ENCODE peak calls at places on chromosomes 4 and X, in eight cellular contexts. One of them, this sample, is unnamed.

GRCh38 chr4:57131849-57132745 is 21.9 kb upstream of the IGFBP7 start:
- DNase-seq in chondrocyte: no peak
- DNase-seq in fibroblast of mammary gland: no peak
- DNase-seq in AG08395: peak; percentile 12
- DNase-seq in stimulated activated CD4-positive, alpha-beta T cell treated with anti-CD3 and anti-CD28 coated beads, Interleukin-15, amount 100 ng/mL, for 24 hours: no peak
- DNase-seq in Calu3: peak; percentile 3
- DNase-seq in activated naive CD4-positive, alpha-beta T cell treated with Interleukin-2 at 50 U/mL for 16 hours: no peak
- DNase-seq in T-helper 1 cell: no peak
- DNase-seq in this sample: no peak

GRCh38 chr4:121156822-121157769 is 7.0 kb downstream of the TNIP3 start:
- DNase-seq in activated naive CD4-positive, alpha-beta T cell treated with Interleukin-2 at 50 U/mL for 16 hours: peak; percentile 12
- DNase-seq in Calu3: peak; percentile 18
- DNase-seq in AG08395: peak; percentile 43
- DNase-seq in chondrocyte: no peak
- DNase-seq in T-helper 1 cell: peak; percentile 14
- DNase-seq in stimulated activated CD4-positive, alpha-beta T cell treated with anti-CD3 and anti-CD28 coated beads, Interleukin-15, amount 100 ng/mL, for 24 hours: peak; percentile 49
- DNase-seq in fibroblast of mammary gland: peak; percentile 33
- DNase-seq in this sample: peak; percentile 31

GRCh38 chrX:141839856-141840255 is 1.7 kb downstream of the MAGEC3 start:
- DNase-seq in T-helper 1 cell: no peak
- DNase-seq in activated naive CD4-positive, alpha-beta T cell treated with Interleukin-2 at 50 U/mL for 16 hours: no peak
- DNase-seq in AG08395: no peak
- DNase-seq in fibroblast of mammary gland: no peak
- DNase-seq in Calu3: no peak
- DNase-seq in stimulated activated CD4-positive, alpha-beta T cell treated with anti-CD3 and anti-CD28 coated beads, Interleukin-15, amount 100 ng/mL, for 24 hours: no peak
- DNase-seq in chondrocyte: no peak
- DNase-seq in this sample: no peak

GRCh38 chrX:65821721-65822496 is 154.5 kb downstream of the MSN start:
- DNase-seq in chondrocyte: no peak
- DNase-seq in fibroblast of mammary gland: no peak
- DNase-seq in AG08395: no peak
- DNase-seq in activated naive CD4-positive, alpha-beta T cell treated with Interleukin-2 at 50 U/mL for 16 hours: peak; percentile 54
- DNase-seq in T-helper 1 cell: peak; percentile 2
- DNase-seq in stimulated activated CD4-positive, alpha-beta T cell treated with anti-CD3 and anti-CD28 coated beads, Interleukin-15, amount 100 ng/mL, for 24 hours: peak; percentile 59
- DNase-seq in Calu3: peak; percentile 56
- DNase-seq in this sample: peak; percentile 24

GRCh38 chrX:3550160-3550765 is 163.2 kb downstream of the PRKX start:
- DNase-seq in fibroblast of mammary gland: peak; percentile 45
- DNase-seq in Calu3: peak; percentile 64
- DNase-seq in T-helper 1 cell: no peak
- DNase-seq in stimulated activated CD4-positive, alpha-beta T cell treated with anti-CD3 and anti-CD28 coated beads, Interleukin-15, amount 100 ng/mL, for 24 hours: no peak
- DNase-seq in AG08395: no peak
- DNase-seq in chondrocyte: no peak
- DNase-seq in activated naive CD4-positive, alpha-beta T cell treated with Interleukin-2 at 50 U/mL for 16 hours: no peak
- DNase-seq in this sample: no peak

GRCh38 chr4:168273838-168274237 is 44.7 kb downstream of the DDX60 start:
- DNase-seq in Calu3: no peak
- DNase-seq in T-helper 1 cell: no peak
- DNase-seq in chondrocyte: no peak
- DNase-seq in AG08395: no peak
- DNase-seq in activated naive CD4-positive, alpha-beta T cell treated with Interleukin-2 at 50 U/mL for 16 hours: no peak
- DNase-seq in fibroblast of mammary gland: no peak
- DNase-seq in stimulated activated CD4-positive, alpha-beta T cell treated with anti-CD3 and anti-CD28 coated beads, Interleukin-15, amount 100 ng/mL, for 24 hours: no peak
- DNase-seq in this sample: no peak

GRCh38 chrX:38061335-38061734 is 55.0 kb downstream of the SYTL5 start:
- DNase-seq in fibroblast of mammary gland: peak; percentile 49
- DNase-seq in activated naive CD4-positive, alpha-beta T cell treated with Interleukin-2 at 50 U/mL for 16 hours: no peak
- DNase-seq in T-helper 1 cell: no peak
- DNase-seq in stimulated activated CD4-positive, alpha-beta T cell treated with anti-CD3 and anti-CD28 coated beads, Interleukin-15, amount 100 ng/mL, for 24 hours: no peak
- DNase-seq in AG08395: peak; percentile 31
- DNase-seq in chondrocyte: no peak
- DNase-seq in Calu3: no peak
- DNase-seq in this sample: no peak

GRCh38 chrX:134237363-134237702 is 351 bp downstream of the CCDC160 start:
- DNase-seq in chondrocyte: no peak
- DNase-seq in T-helper 1 cell: no peak
- DNase-seq in fibroblast of mammary gland: no peak
- DNase-seq in Calu3: peak; percentile 11
- DNase-seq in AG08395: no peak
- DNase-seq in activated naive CD4-positive, alpha-beta T cell treated with Interleukin-2 at 50 U/mL for 16 hours: no peak
- DNase-seq in stimulated activated CD4-positive, alpha-beta T cell treated with anti-CD3 and anti-CD28 coated beads, Interleukin-15, amount 100 ng/mL, for 24 hours: no peak
- DNase-seq in this sample: no peak

GRCh38 chrX:50003927-50004326 is 81.5 kb downstream of the CLCN5 start:
- DNase-seq in T-helper 1 cell: no peak
- DNase-seq in stimulated activated CD4-positive, alpha-beta T cell treated with anti-CD3 and anti-CD28 coated beads, Interleukin-15, amount 100 ng/mL, for 24 hours: no peak
- DNase-seq in chondrocyte: no peak
- DNase-seq in fibroblast of mammary gland: no peak
- DNase-seq in Calu3: no peak
- DNase-seq in activated naive CD4-positive, alpha-beta T cell treated with Interleukin-2 at 50 U/mL for 16 hours: no peak
- DNase-seq in AG08395: no peak
- DNase-seq in this sample: no peak

GRCh38 chr4:27066591-27066990 is 205.9 kb downstream of the STIM2 start:
- DNase-seq in T-helper 1 cell: no peak
- DNase-seq in chondrocyte: no peak
- DNase-seq in AG08395: no peak
- DNase-seq in Calu3: peak; percentile 24
- DNase-seq in fibroblast of mammary gland: peak; percentile 5
- DNase-seq in stimulated activated CD4-positive, alpha-beta T cell treated with anti-CD3 and anti-CD28 coated beads, Interleukin-15, amount 100 ng/mL, for 24 hours: no peak
- DNase-seq in activated naive CD4-positive, alpha-beta T cell treated with Interleukin-2 at 50 U/mL for 16 hours: no peak
- DNase-seq in this sample: no peak

GRCh38 chr4:155889036-155889793 is 14.3 kb upstream of the TDO2 start:
- DNase-seq in activated naive CD4-positive, alpha-beta T cell treated with Interleukin-2 at 50 U/mL for 16 hours: no peak
- DNase-seq in chondrocyte: no peak
- DNase-seq in Calu3: peak; percentile 9
- DNase-seq in T-helper 1 cell: no peak
- DNase-seq in stimulated activated CD4-positive, alpha-beta T cell treated with anti-CD3 and anti-CD28 coated beads, Interleukin-15, amount 100 ng/mL, for 24 hours: no peak
- DNase-seq in AG08395: peak; percentile 78
- DNase-seq in fibroblast of mammary gland: peak; percentile 96
- DNase-seq in this sample: no peak

GRCh38 chrX:79176028-79176427 is 31.5 kb downstream of the GPR174 start:
- DNase-seq in stimulated activated CD4-positive, alpha-beta T cell treated with anti-CD3 and anti-CD28 coated beads, Interleukin-15, amount 100 ng/mL, for 24 hours: no peak
- DNase-seq in AG08395: no peak
- DNase-seq in T-helper 1 cell: no peak
- DNase-seq in Calu3: no peak
- DNase-seq in chondrocyte: no peak
- DNase-seq in fibroblast of mammary gland: no peak
- DNase-seq in activated naive CD4-positive, alpha-beta T cell treated with Interleukin-2 at 50 U/mL for 16 hours: no peak
- DNase-seq in this sample: no peak

GRCh38 chr4:10075953-10076391 is 40.6 kb downstream of the WDR1 start:
- DNase-seq in AG08395: no peak
- DNase-seq in Calu3: no peak
- DNase-seq in activated naive CD4-positive, alpha-beta T cell treated with Interleukin-2 at 50 U/mL for 16 hours: no peak
- DNase-seq in chondrocyte: no peak
- DNase-seq in stimulated activated CD4-positive, alpha-beta T cell treated with anti-CD3 and anti-CD28 coated beads, Interleukin-15, amount 100 ng/mL, for 24 hours: no peak
- DNase-seq in fibroblast of mammary gland: no peak
- DNase-seq in T-helper 1 cell: no peak
- DNase-seq in this sample: no peak

GRCh38 chrX:16838202-16839066 is 31.7 kb downstream of the RBBP7 start:
- DNase-seq in stimulated activated CD4-positive, alpha-beta T cell treated with anti-CD3 and anti-CD28 coated beads, Interleukin-15, amount 100 ng/mL, for 24 hours: no peak
- DNase-seq in Calu3: no peak
- DNase-seq in T-helper 1 cell: no peak
- DNase-seq in activated naive CD4-positive, alpha-beta T cell treated with Interleukin-2 at 50 U/mL for 16 hours: no peak
- DNase-seq in chondrocyte: no peak
- DNase-seq in fibroblast of mammary gland: peak; percentile 81
- DNase-seq in AG08395: peak; percentile 67
- DNase-seq in this sample: no peak

GRCh38 chrX:149145845-149146285 is 359.2 kb downstream of the IDS start:
- DNase-seq in Calu3: no peak
- DNase-seq in AG08395: peak; percentile 11
- DNase-seq in activated naive CD4-positive, alpha-beta T cell treated with Interleukin-2 at 50 U/mL for 16 hours: no peak
- DNase-seq in stimulated activated CD4-positive, alpha-beta T cell treated with anti-CD3 and anti-CD28 coated beads, Interleukin-15, amount 100 ng/mL, for 24 hours: peak; percentile 3
- DNase-seq in fibroblast of mammary gland: peak; percentile 31
- DNase-seq in T-helper 1 cell: no peak
- DNase-seq in chondrocyte: no peak
- DNase-seq in this sample: no peak

GRCh38 chr4:145933134-145933533 is 5.5 kb downstream of the ZNF827 start:
- DNase-seq in chondrocyte: no peak
- DNase-seq in T-helper 1 cell: no peak
- DNase-seq in fibroblast of mammary gland: peak; percentile 47
- DNase-seq in stimulated activated CD4-positive, alpha-beta T cell treated with anti-CD3 and anti-CD28 coated beads, Interleukin-15, amount 100 ng/mL, for 24 hours: no peak
- DNase-seq in Calu3: no peak
- DNase-seq in AG08395: peak; percentile 20
- DNase-seq in activated naive CD4-positive, alpha-beta T cell treated with Interleukin-2 at 50 U/mL for 16 hours: no peak
- DNase-seq in this sample: no peak

GRCh38 chr4:53589511-53589910 is 1.8 kb downstream of the LNX1 start:
- DNase-seq in stimulated activated CD4-positive, alpha-beta T cell treated with anti-CD3 and anti-CD28 coated beads, Interleukin-15, amount 100 ng/mL, for 24 hours: no peak
- DNase-seq in T-helper 1 cell: no peak
- DNase-seq in fibroblast of mammary gland: no peak
- DNase-seq in chondrocyte: no peak
- DNase-seq in activated naive CD4-positive, alpha-beta T cell treated with Interleukin-2 at 50 U/mL for 16 hours: no peak
- DNase-seq in Calu3: no peak
- DNase-seq in AG08395: peak; percentile 13
- DNase-seq in this sample: no peak

GRCh38 chr4:138300616-138301015 is 58.5 kb upstream of the SLC7A11 start:
- DNase-seq in chondrocyte: no peak
- DNase-seq in Calu3: no peak
- DNase-seq in fibroblast of mammary gland: peak; percentile 21
- DNase-seq in stimulated activated CD4-positive, alpha-beta T cell treated with anti-CD3 and anti-CD28 coated beads, Interleukin-15, amount 100 ng/mL, for 24 hours: no peak
- DNase-seq in activated naive CD4-positive, alpha-beta T cell treated with Interleukin-2 at 50 U/mL for 16 hours: no peak
- DNase-seq in AG08395: no peak
- DNase-seq in T-helper 1 cell: no peak
- DNase-seq in this sample: no peak